ENCODE peak calls at places on chromosomes 13 and 19, in seven cellular contexts. One of them, this sample, is unnamed.

GRCh38 chr19:44658069-44658727 is 13.1 kb upstream of the CEACAM19 start:
- DNase-seq in HEK293T: no peak
- DNase-seq in ACHN: no peak
- DNase-seq in skeletal muscle cell: no peak
- DNase-seq in GM03348: no peak
- DNase-seq in C1 segment of cervical spinal cord: no peak
- DNase-seq in NCI-H1105 treated with DMSO at 0.1 percent for 48 hours: no peak
- DNase-seq in this sample: no peak

GRCh38 chr19:50415661-50416033 is 3.1 kb upstream of the SPIB start:
- DNase-seq in ACHN: no peak
- DNase-seq in skeletal muscle cell: no peak
- DNase-seq in NCI-H1105 treated with DMSO at 0.1 percent for 48 hours: no peak
- DNase-seq in GM03348: no peak
- DNase-seq in HEK293T: no peak
- DNase-seq in C1 segment of cervical spinal cord: no peak
- DNase-seq in this sample: no peak

GRCh38 chr13:22738357-22738756 is 442.4 kb upstream of the SGCG start:
- DNase-seq in HEK293T: no peak
- DNase-seq in ACHN: no peak
- DNase-seq in GM03348: no peak
- DNase-seq in C1 segment of cervical spinal cord: no peak
- DNase-seq in skeletal muscle cell: no peak
- DNase-seq in NCI-H1105 treated with DMSO at 0.1 percent for 48 hours: no peak
- DNase-seq in this sample: no peak

GRCh38 chr13:43546260-43546659 is 240.5 kb downstream of the ENOX1 start:
- DNase-seq in HEK293T: no peak
- DNase-seq in skeletal muscle cell: peak; percentile 21
- DNase-seq in NCI-H1105 treated with DMSO at 0.1 percent for 48 hours: no peak
- DNase-seq in C1 segment of cervical spinal cord: no peak
- DNase-seq in GM03348: no peak
- DNase-seq in ACHN: no peak
- DNase-seq in this sample: no peak

GRCh38 chr13:35694549-35695233 is 218.2 kb upstream of the MAB21L1 start:
- DNase-seq in NCI-H1105 treated with DMSO at 0.1 percent for 48 hours: no peak
- DNase-seq in C1 segment of cervical spinal cord: no peak
- DNase-seq in GM03348: no peak
- DNase-seq in ACHN: no peak
- DNase-seq in HEK293T: no peak
- DNase-seq in skeletal muscle cell: no peak
- DNase-seq in this sample: no peak

GRCh38 chr13:72696590-72696989 is 30.8 kb downstream of the MZT1 start:
- DNase-seq in C1 segment of cervical spinal cord: no peak
- DNase-seq in GM03348: peak; percentile 16
- DNase-seq in HEK293T: no peak
- DNase-seq in NCI-H1105 treated with DMSO at 0.1 percent for 48 hours: peak; percentile 28
- DNase-seq in skeletal muscle cell: no peak
- DNase-seq in ACHN: peak; percentile 13
- DNase-seq in this sample: no peak

GRCh38 chr13:111518161-111518791 is 197.8 kb downstream of the TEX29 start:
- DNase-seq in HEK293T: no peak
- DNase-seq in skeletal muscle cell: no peak
- DNase-seq in NCI-H1105 treated with DMSO at 0.1 percent for 48 hours: no peak
- DNase-seq in GM03348: no peak
- DNase-seq in C1 segment of cervical spinal cord: no peak
- DNase-seq in ACHN: no peak
- DNase-seq in this sample: no peak

GRCh38 chr19:51784922-51785690 is 9.9 kb upstream of the FPR3 start:
- DNase-seq in HEK293T: no peak
- DNase-seq in GM03348: peak; percentile 71
- DNase-seq in NCI-H1105 treated with DMSO at 0.1 percent for 48 hours: no peak
- DNase-seq in skeletal muscle cell: no peak
- DNase-seq in ACHN: peak; percentile 3
- DNase-seq in C1 segment of cervical spinal cord: no peak
- DNase-seq in this sample: no peak

GRCh38 chr19:18795540-18795939 is 4.4 kb upstream of the COMP start:
- DNase-seq in ACHN: no peak
- DNase-seq in HEK293T: no peak
- DNase-seq in skeletal muscle cell: no peak
- DNase-seq in NCI-H1105 treated with DMSO at 0.1 percent for 48 hours: no peak
- DNase-seq in C1 segment of cervical spinal cord: no peak
- DNase-seq in GM03348: peak; percentile 88
- DNase-seq in this sample: no peak

GRCh38 chr19:20414133-20414532 is 151.4 kb downstream of the ZNF737 start:
- DNase-seq in skeletal muscle cell: no peak
- DNase-seq in NCI-H1105 treated with DMSO at 0.1 percent for 48 hours: no peak
- DNase-seq in GM03348: no peak
- DNase-seq in ACHN: no peak
- DNase-seq in HEK293T: no peak
- DNase-seq in C1 segment of cervical spinal cord: no peak
- DNase-seq in this sample: no peak

GRCh38 chr13:58583961-58584360 is 952.4 kb downstream of the PCDH17 start:
- DNase-seq in ACHN: no peak
- DNase-seq in GM03348: no peak
- DNase-seq in skeletal muscle cell: peak; percentile 11
- DNase-seq in NCI-H1105 treated with DMSO at 0.1 percent for 48 hours: no peak
- DNase-seq in C1 segment of cervical spinal cord: no peak
- DNase-seq in HEK293T: no peak
- DNase-seq in this sample: no peak

GRCh38 chr19:30567535-30568232 is 195.5 kb downstream of the ZNF536 start:
- DNase-seq in skeletal muscle cell: no peak
- DNase-seq in HEK293T: no peak
- DNase-seq in ACHN: no peak
- DNase-seq in C1 segment of cervical spinal cord: no peak
- DNase-seq in NCI-H1105 treated with DMSO at 0.1 percent for 48 hours: no peak
- DNase-seq in GM03348: no peak
- DNase-seq in this sample: no peak

GRCh38 chr13:98773921-98774320 is 21.4 kb upstream of the SLC15A1 start:
- DNase-seq in ACHN: no peak
- DNase-seq in HEK293T: no peak
- DNase-seq in NCI-H1105 treated with DMSO at 0.1 percent for 48 hours: no peak
- DNase-seq in GM03348: no peak
- DNase-seq in C1 segment of cervical spinal cord: no peak
- DNase-seq in skeletal muscle cell: no peak
- DNase-seq in this sample: no peak

GRCh38 chr13:111534646-111535461 is 214.4 kb downstream of the TEX29 start:
- DNase-seq in ACHN: no peak
- DNase-seq in HEK293T: no peak
- DNase-seq in C1 segment of cervical spinal cord: no peak
- DNase-seq in NCI-H1105 treated with DMSO at 0.1 percent for 48 hours: no peak
- DNase-seq in GM03348: no peak
- DNase-seq in skeletal muscle cell: no peak
- DNase-seq in this sample: no peak

GRCh38 chr13:102333320-102334181 is 68.3 kb downstream of the FGF14 start:
- DNase-seq in NCI-H1105 treated with DMSO at 0.1 percent for 48 hours: peak; percentile 76
- DNase-seq in skeletal muscle cell: peak; percentile 6
- DNase-seq in C1 segment of cervical spinal cord: no peak
- DNase-seq in HEK293T: no peak
- DNase-seq in ACHN: no peak
- DNase-seq in GM03348: no peak
- DNase-seq in this sample: no peak

GRCh38 chr13:24617394-24618218 is 62.6 kb upstream of the ATP12A start:
- DNase-seq in GM03348: no peak
- DNase-seq in C1 segment of cervical spinal cord: no peak
- DNase-seq in skeletal muscle cell: no peak
- DNase-seq in NCI-H1105 treated with DMSO at 0.1 percent for 48 hours: no peak
- DNase-seq in HEK293T: no peak
- DNase-seq in ACHN: no peak
- DNase-seq in this sample: no peak

GRCh38 chr19:58544591-58545285 is 874 bp downstream of the TRIM28 start:
- DNase-seq in NCI-H1105 treated with DMSO at 0.1 percent for 48 hours: no peak
- DNase-seq in ACHN: peak; percentile 52
- DNase-seq in GM03348: peak; percentile 94
- DNase-seq in HEK293T: peak; percentile 83
- DNase-seq in C1 segment of cervical spinal cord: no peak
- DNase-seq in skeletal muscle cell: no peak
- DNase-seq in this sample: no peak

GRCh38 chr19:27673986-27674385 is 1539.0 kb downstream of the UQCRFS1 start:
- DNase-seq in HEK293T: no peak
- DNase-seq in ACHN: no peak
- DNase-seq in NCI-H1105 treated with DMSO at 0.1 percent for 48 hours: no peak
- DNase-seq in GM03348: no peak
- DNase-seq in C1 segment of cervical spinal cord: no peak
- DNase-seq in skeletal muscle cell: no peak
- DNase-seq in this sample: no peak

GRCh38 chr19:45164577-45165335 is 4.0 kb upstream of the NKPD1 start:
- DNase-seq in ACHN: no peak
- DNase-seq in NCI-H1105 treated with DMSO at 0.1 percent for 48 hours: no peak
- DNase-seq in HEK293T: no peak
- DNase-seq in C1 segment of cervical spinal cord: no peak
- DNase-seq in skeletal muscle cell: peak; percentile 58
- DNase-seq in GM03348: peak; percentile 76
- DNase-seq in this sample: no peak